ENCODE peak calls at places on chromosomes 5 and 9, in six cellular contexts. X is transverse colon, Z is H1, V is GM12891, D is adrenal gland, I is suprapubic skin. H is an unnamed sample.

GRCh38 chr5:58871648-58872242 is 288.9 kb downstream of the RAB3C start:
- DNase-seq in X (no peak), Z (no peak), V (no peak), D (peak), I (no peak), H (no peak)

GRCh38 chr5:96572864-96573512 is 89.2 kb upstream of the CAST start:
- DNase-seq in X (no peak), Z (no peak), V (no peak), D (no peak), I (no peak), H (peak)

GRCh38 chr5:149948988-149949387 is 4.4 kb upstream of the PDE6A start:
- DNase-seq in X (no peak), Z (no peak), V (no peak), D (no peak), I (no peak), H (no peak)

GRCh38 chr5:76393035-76393680 is 9.9 kb upstream of the IQGAP2 start:
- DNase-seq in X (no peak), Z (no peak), V (no peak), D (no peak), I (no peak), H (no peak)

GRCh38 chr9:96467784-96468183 is 17.8 kb downstream of the HABP4 start:
- DNase-seq in X (no peak), Z (no peak), V (no peak), D (no peak), I (no peak), H (no peak)

GRCh38 chr5:6943197-6943596 is 230.0 kb downstream of the TENT4A start:
- DNase-seq in X (no peak), Z (no peak), V (no peak), D (no peak), I (no peak), H (no peak)

GRCh38 chr5:88675159-88675757 is 207.7 kb downstream of the MEF2C start:
- DNase-seq in X (no peak), Z (no peak), V (no peak), D (no peak), I (no peak), H (no peak)

GRCh38 chr9:92206490-92206889 is 87.0 kb downstream of the IARS1 start:
- DNase-seq in X (no peak), Z (no peak), V (no peak), D (no peak), I (no peak), H (no peak)

GRCh38 chr5:95835682-95836405 is 13.3 kb upstream of the GLRX start:
- DNase-seq in X (no peak), Z (no peak), V (no peak), D (no peak), I (no peak), H (no peak)

GRCh38 chr5:124919076-124919475 is 172.6 kb upstream of the ZNF608 start:
- DNase-seq in X (no peak), Z (no peak), V (no peak), D (no peak), I (no peak), H (no peak)

GRCh38 chr9:114777841-114778240 is 28.0 kb downstream of the TNFSF15 start:
- DNase-seq in X (no peak), Z (no peak), V (no peak), D (no peak), I (no peak), H (no peak)

GRCh38 chr9:127611796-127612790 is at the start of gene STXBP1:
- DNase-seq in X (peak), Z (peak), V (peak), D (peak), I (peak), H (peak)
- TF ChIP-seq POLR2A in X (no peak), Z (peak), V (no peak), D (peak), I (peak), H (peak)

DNA sequence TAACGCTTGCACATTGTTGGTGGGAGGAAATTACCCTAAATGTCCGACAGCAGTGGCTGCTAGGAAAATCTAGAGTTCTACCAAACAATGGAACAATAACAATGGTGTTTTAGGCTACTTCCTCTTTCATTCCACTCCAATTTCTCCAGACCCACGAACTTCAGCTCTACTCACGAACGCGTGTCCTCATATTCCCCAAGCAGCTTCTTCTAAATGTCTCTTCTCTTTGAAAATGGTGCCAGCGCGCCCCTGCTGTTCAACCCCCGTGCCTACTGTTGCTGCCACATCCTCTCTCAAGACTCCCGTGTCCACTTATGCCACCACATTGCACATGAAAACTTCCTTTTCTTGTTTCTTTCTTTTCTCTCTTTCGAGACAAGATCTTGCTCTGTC is 25.6 kb downstream of the OR2V2 start:
- DNase-seq in X (no peak), Z (no peak), V (no peak), D (no peak), I (no peak), H (no peak)
- TF ChIP-seq POLR2A in X (no peak), Z (no peak), V (no peak), D (no peak), I (no peak), H (no peak)

GRCh38 chr9:120900821-120901220 is 23.8 kb upstream of the PHF19 start:
- DNase-seq in X (no peak), Z (no peak), V (no peak), D (no peak), I (no peak), H (no peak)

GRCh38 chr9:120902286-120902685 is 24.3 kb downstream of the TRAF1 start:
- DNase-seq in X (no peak), Z (no peak), V (no peak), D (no peak), I (no peak), H (no peak)

GRCh38 chr9:120902824-120903608 is 23.6 kb downstream of the TRAF1 start:
- DNase-seq in X (no peak), Z (no peak), V (no peak), D (no peak), I (no peak), H (no peak)

GRCh38 chr9:120901704-120902103 is 24.7 kb upstream of the PHF19 start:
- DNase-seq in X (no peak), Z (no peak), V (no peak), D (no peak), I (no peak), H (no peak)

DNA sequence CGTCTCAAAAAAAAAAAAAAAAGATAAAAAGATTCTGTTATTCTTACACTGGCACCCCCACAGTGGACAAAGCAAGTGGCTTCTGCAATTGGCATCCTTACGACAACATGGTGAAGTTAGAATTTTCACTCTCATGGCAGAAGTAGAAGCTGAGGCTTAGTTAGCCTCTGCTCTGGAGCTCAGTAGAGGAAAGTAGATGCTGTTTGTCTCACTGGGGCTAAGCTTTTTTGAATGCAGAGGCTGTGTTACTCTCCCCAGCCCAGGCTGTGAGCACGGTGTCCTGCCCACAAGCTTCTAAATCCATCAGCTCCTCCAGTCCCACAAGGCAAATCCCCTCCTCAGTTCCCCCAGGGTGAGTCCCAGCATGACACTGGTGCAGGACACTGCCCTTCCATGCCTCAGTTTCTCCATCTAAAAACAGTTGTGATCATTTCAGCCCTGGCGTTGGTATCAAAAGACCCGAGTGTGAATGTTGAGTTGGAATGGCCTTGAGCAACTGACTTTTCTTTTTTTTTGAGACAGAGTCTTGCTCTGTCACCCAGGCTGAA is 22.6 kb upstream of the PHF19 start:
- DNase-seq in X (no peak), Z (no peak), V (no peak), D (no peak), I (no peak), H (no peak)
- TF ChIP-seq POLR2A in X (no peak), Z (no peak), V (peak), D (no peak), I (no peak), H (no peak)

GRCh38 chr5:140109818-140110733 is 3.8 kb upstream of the PURA start:
- DNase-seq in X (no peak), Z (no peak), V (no peak), D (no peak), I (no peak), H (no peak)
- TF ChIP-seq POLR2A in X (no peak), Z (no peak), V (no peak), D (no peak), I (no peak), H (no peak)

DNA sequence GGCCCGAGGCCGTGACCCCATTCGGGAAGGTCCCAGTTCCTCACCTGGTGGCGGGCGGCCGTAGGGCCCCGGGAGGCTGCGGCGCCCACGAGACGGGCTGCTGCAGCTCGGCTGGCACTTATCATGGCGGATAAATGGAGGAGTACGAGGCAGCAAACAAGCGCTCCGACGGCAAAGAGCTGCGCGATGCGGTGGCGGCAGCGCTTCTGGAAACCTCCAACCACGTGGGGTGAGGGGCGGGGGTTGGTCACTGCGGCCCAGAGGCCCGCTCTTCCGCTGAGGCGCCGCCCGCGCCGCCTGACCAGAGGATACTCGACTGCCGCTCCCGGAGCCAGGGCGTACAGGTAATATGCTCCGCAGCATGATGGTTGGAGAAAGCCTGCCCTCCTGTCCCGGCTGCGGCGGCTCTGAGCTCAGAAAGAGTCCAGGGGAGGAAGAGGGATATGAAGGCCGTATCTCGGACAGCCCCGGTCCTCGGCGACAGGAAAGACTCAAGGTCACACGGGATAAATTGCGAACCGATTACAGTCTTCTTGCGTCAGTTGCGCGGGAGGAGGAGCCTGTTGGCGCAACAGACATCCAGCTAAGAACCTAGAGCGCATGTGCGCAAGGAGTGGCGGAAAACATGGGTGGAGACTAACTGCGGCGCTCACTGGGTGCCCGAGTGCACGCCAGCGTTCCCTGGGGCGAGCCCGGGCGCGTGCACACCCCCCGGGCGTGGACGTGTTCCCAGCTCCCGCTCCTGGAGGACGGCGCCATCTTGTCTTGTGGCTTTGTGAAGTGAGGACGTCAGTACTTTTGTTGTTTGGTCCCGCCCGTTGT is at the start of gene HSPA9:
- DNase-seq in X (peak), Z (peak), V (peak), D (peak), I (peak), H (peak)
- TF ChIP-seq POLR2A in X (peak), Z (peak), V (peak), D (peak), I (peak), H (peak)

GRCh38 chr5:56909294-56910122 is at the start of gene SETD9:
- DNase-seq in X (peak), Z (peak), V (peak), D (peak), I (peak), H (peak)
- TF ChIP-seq POLR2A in X (peak), Z (peak), V (peak), D (peak), I (peak), H (peak)

DNA sequence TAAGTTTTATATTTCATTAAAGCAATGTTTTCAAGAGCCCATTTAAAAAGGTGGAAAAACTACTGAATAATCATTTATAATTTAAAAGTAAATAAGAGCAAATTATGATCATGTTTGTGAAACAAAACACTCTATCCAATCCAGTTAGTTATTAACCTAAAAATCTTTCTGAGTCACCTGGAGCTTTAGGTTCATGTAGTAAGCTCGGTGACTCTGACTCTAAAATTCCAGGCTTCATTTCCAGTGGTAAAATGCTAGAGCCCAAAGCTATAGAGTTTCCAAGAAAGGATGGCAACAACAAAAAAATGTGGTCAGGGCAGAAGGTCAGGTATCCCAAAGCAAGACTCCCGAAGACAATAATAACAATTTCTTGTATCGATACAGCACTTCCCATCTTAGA is 76.1 kb upstream of the SPOCK1 start:
- DNase-seq in X (no peak), Z (no peak), V (no peak), D (no peak), I (no peak), H (no peak)
- TF ChIP-seq POLR2A in X (no peak), Z (no peak), V (no peak), D (no peak), I (no peak), H (no peak)

H was measured in H54.